ENCODE peak calls at places on chromosomes 7 and 10, in ten cellular contexts. X is foreskin fibroblast; O is dorsolateral prefrontal cortex; Y is colonic mucosa; B is pancreas; C is CD8-positive, alpha-beta T cell; W is RWPE1; T is IMR-90; K is adrenal gland; G is AG09319. I is an unnamed sample.

GRCh38 chr7:35418716-35419425 is 165.0 kb upstream of the TBX20 start:
- DNase-seq in X (no peak), O (no peak), Y (no peak), B (no peak), C (no peak), W (no peak), T (no peak), K (no peak), G (no peak), I (no peak)

GRCh38 chr10:124619195-124619594 is 125.0 kb downstream of the FAM53B start:
- DNase-seq in X (no peak), O (no peak), Y (peak), B (no peak), C (peak), W (peak), T (peak), K (no peak), G (no peak), I (no peak)

GRCh38 chr10:1159131-1160061 is 103.2 kb downstream of the WDR37 start:
- DNase-seq in X (no peak), O (no peak), Y (no peak), B (no peak), C (no peak), W (peak), T (peak), K (peak), G (no peak), I (no peak)

GRCh38 chr7:16365177-16365576 is 56.2 kb downstream of the CRPPA start:
- DNase-seq in X (peak), O (no peak), Y (no peak), B (no peak), C (no peak), W (no peak), T (no peak), K (no peak), G (no peak), I (no peak)

GRCh38 chr7:26863504-26864308 is 684 bp downstream of the SKAP2 start:
- DNase-seq in X (peak), O (peak), Y (no peak), B (no peak), C (no peak), W (no peak), T (peak), K (peak), G (no peak), I (peak)

GRCh38 chr10:131708225-131708624 is 192.6 kb upstream of the PPP2R2D start:
- DNase-seq in X (no peak), O (no peak), Y (no peak), B (no peak), C (no peak), W (no peak), T (no peak), K (no peak), G (no peak), I (no peak)

GRCh38 chr10:117503170-117503885 is 39.2 kb upstream of the EMX2 start:
- DNase-seq in X (peak), O (no peak), Y (no peak), B (no peak), C (no peak), W (no peak), T (no peak), K (no peak), G (peak), I (no peak)

GRCh38 chr10:13648425-13648824 is 61.7 kb downstream of the PRPF18 start:
- DNase-seq in X (no peak), O (no peak), Y (no peak), B (no peak), C (no peak), W (no peak), T (no peak), K (no peak), G (no peak), I (no peak)

GRCh38 chr10:79246606-79247275 is 100.5 kb upstream of the PPIF start:
- DNase-seq in X (peak), O (peak), Y (peak), B (peak), C (no peak), W (no peak), T (no peak), K (peak), G (no peak), I (no peak)

GRCh38 chr7:116097365-116098009 is 66.9 kb upstream of the TFEC start:
- DNase-seq in X (peak), O (no peak), Y (no peak), B (no peak), C (no peak), W (peak), T (peak), K (no peak), G (no peak), I (no peak)

GRCh38 chr7:86837235-86837634 is 193.5 kb downstream of the GRM3 start:
- DNase-seq in X (no peak), O (no peak), Y (no peak), B (no peak), C (no peak), W (no peak), T (no peak), K (no peak), G (no peak), I (no peak)

GRCh38 chr7:134986363-134987231 is at the start of gene AGBL3:
- DNase-seq in X (peak), O (peak), Y (peak), B (peak), C (peak), W (peak), T (peak), K (peak), G (peak), I (peak)

GRCh38 chr10:5927306-5927705 is 37.3 kb downstream of the FBH1 start:
- DNase-seq in X (peak), O (no peak), Y (no peak), B (no peak), C (no peak), W (no peak), T (peak), K (no peak), G (peak), I (no peak)

GRCh38 chr7:79361214-79361613 is 92.3 kb downstream of the MAGI2 start:
- DNase-seq in X (no peak), O (no peak), Y (no peak), B (no peak), C (no peak), W (no peak), T (no peak), K (no peak), G (no peak), I (no peak)
- TF ChIP-seq CTCF in X (no peak), O (no peak), Y (no peak), B (no peak), C (no peak), W (no peak), T (no peak), K (no peak), G (no peak), I (no peak)

GRCh38 chr7:22728416-22729029 is 1.5 kb downstream of the IL6 start:
- DNase-seq in X (peak), O (no peak), Y (no peak), B (no peak), C (no peak), W (peak), T (peak), K (no peak), G (no peak), I (no peak)
- TF ChIP-seq CTCF in X (peak), O (peak), Y (no peak), B (peak), C (no peak), W (peak), T (peak), K (peak), G (peak), I (peak)

DNA sequence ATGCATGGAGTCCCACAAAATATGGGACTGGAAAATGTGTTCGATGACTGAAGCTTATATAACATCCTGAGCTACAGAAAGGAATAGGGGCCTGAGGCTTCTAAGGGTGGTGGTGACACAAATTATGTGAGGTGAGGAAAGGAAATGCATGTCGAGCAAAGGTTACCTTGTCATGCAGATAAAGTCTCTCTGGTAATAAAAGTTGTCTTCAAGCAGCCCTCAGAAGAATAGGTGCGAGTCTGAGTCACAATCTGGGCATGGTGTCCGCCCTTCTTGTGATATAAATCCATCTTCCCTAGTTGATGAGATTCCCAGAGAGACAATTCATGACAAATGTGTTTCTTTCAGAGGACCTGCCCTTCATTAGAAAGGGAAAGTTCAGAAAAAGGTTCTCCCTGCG is 985.2 kb upstream of the C7orf33 start:
- DNase-seq in X (no peak), O (no peak), Y (no peak), B (no peak), C (no peak), W (no peak), T (no peak), K (no peak), G (no peak), I (no peak)
- TF ChIP-seq CTCF in X (no peak), O (no peak), Y (no peak), B (no peak), C (no peak), W (no peak), T (no peak), K (no peak), G (no peak), I (no peak)

DNA sequence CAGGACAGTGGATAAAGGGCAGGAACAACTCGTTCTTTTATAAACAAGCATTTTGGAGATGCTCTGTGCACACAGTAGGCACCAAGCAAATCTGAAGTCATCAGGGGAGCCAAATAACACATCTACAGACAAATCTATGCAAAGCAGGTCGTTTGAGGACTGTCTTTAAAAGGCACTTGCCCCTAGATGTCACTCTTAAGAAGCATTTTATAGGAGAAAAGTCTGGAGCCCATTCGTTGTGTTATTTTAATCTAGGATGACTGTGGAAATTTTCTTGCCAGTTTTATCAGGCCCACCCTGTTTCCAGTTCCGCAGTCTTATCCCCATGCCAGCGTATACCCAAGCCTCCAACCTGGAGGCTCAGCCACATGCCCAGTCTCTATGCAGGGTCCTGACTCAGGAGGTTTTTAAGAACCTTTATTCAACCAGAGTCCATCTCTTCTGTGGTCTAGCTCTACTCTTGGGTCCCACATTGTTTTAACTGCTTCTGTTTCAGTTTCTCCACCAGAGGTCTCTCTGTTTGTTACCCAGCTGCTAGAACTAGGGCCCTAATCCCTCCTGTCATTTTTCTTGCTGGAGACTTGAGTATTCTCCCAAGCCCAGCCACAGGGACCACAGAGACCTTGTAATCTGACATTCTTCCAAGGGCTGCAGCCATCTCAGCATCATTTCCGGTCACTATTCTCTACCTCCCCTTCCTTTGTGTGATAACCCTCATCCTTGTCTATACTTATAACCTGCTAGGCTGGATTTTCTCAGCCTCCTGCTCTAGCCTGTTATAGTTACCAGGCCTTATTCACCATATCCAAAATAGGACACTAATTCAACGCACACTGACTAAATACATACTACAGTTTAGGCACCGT is 26.7 kb downstream of the PIK3CG start:
- DNase-seq in X (no peak), O (no peak), Y (no peak), B (no peak), C (no peak), W (no peak), T (no peak), K (no peak), G (no peak), I (no peak)
- TF ChIP-seq CTCF in X (no peak), O (no peak), Y (no peak), B (no peak), C (no peak), W (no peak), T (no peak), K (no peak), G (no peak), I (no peak)

GRCh38 chr10:36671607-36672006 is 453.8 kb upstream of the ANKRD30A start:
- DNase-seq in X (peak), O (no peak), Y (no peak), B (no peak), C (no peak), W (no peak), T (peak), K (no peak), G (no peak), I (no peak)

GRCh38 chr10:36676321-36677169 is 448.9 kb upstream of the ANKRD30A start:
- DNase-seq in X (peak), O (no peak), Y (no peak), B (no peak), C (no peak), W (no peak), T (peak), K (no peak), G (no peak), I (no peak)

GRCh38 chr10:36677170-36677768 is 448.1 kb upstream of the ANKRD30A start:
- DNase-seq in X (peak), O (no peak), Y (no peak), B (no peak), C (no peak), W (no peak), T (peak), K (no peak), G (no peak), I (no peak)

GRCh38 chr10:36679554-36679953 is 445.8 kb upstream of the ANKRD30A start:
- DNase-seq in X (no peak), O (no peak), Y (no peak), B (no peak), C (no peak), W (no peak), T (no peak), K (no peak), G (no peak), I (no peak)

DNA sequence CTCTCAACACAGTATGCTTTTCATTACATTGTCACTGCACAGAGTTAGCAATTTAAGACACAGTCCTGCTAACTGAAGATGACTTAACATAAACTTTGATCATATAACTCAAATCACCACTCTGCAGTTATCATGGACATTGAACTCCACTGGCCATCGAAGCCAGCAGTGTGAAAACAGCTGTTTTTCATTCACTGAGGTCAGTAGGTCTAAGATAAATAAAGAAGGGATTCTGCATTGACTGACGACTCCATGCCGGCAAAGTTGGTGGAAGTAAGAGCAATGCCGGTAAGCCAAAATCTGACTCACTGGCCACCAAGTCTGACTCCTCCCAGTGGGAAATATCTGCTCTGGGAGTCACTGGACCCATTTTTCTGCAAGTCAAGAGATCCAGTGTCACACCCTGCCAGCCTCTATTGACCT is 449.9 kb upstream of the ANKRD30A start:
- DNase-seq in X (peak), O (no peak), Y (no peak), B (no peak), C (no peak), W (no peak), T (peak), K (no peak), G (peak), I (no peak)
- TF ChIP-seq CTCF in X (no peak), O (no peak), Y (no peak), B (no peak), C (no peak), W (no peak), T (no peak), K (no peak), G (no peak), I (no peak)

GRCh38 chr7:151226875-151227782 is at the start of gene ABCF2:
- DNase-seq in X (peak), O (peak), Y (peak), B (peak), C (peak), W (peak), T (peak), K (peak), G (peak), I (peak)
- TF ChIP-seq CTCF in X (no peak), O (peak), Y (no peak), B (no peak), C (no peak), W (no peak), T (no peak), K (peak), G (no peak), I (no peak)